ENCODE peak calls at places on chromosomes 16 and 17, in six cellular contexts. V, D, E, K, T and H are unnamed samples.

GRCh38 chr16:11047057-11047456 is 102.7 kb downstream of the CLEC16A start:
- DNase-seq in V (no peak), D (no peak), E (no peak), K (peak; percentile 93), T (no peak), H (peak; percentile 64)

GRCh38 chr17:32323784-32324590 is 18.0 kb downstream of the C17orf75 start:
- DNase-seq in V (no peak), D (no peak), E (peak; percentile 39), K (peak; percentile 31), T (no peak), H (peak; percentile 51)

GRCh38 chr17:72660274-72661092 is 432.0 kb downstream of the SLC39A11 start:
- DNase-seq in V (no peak), D (peak; percentile 64), E (no peak), K (no peak), T (no peak), H (no peak)

GRCh38 chr17:61556224-61557188 is 34.5 kb downstream of the NACA2 start:
- DNase-seq in V (no peak), D (no peak), E (no peak), K (peak; percentile 24), T (no peak), H (no peak)

GRCh38 chr17:67165201-67165600 is 79.8 kb downstream of the HELZ start:
- DNase-seq in V (no peak), D (no peak), E (no peak), K (no peak), T (no peak), H (peak; percentile 48)

GRCh38 chr17:75124819-75125162 is 6.8 kb downstream of the NT5C start:
- DNase-seq in V (no peak), D (no peak), E (no peak), K (no peak), T (no peak), H (no peak)

GRCh38 chr17:29162909-29163341 is 17.3 kb downstream of the MYO18A start:
- DNase-seq in V (no peak), D (no peak), E (no peak), K (no peak), T (no peak), H (no peak)

GRCh38 chr17:82812058-82812457 is 27.8 kb downstream of the ZNF750 start:
- DNase-seq in V (no peak), D (no peak), E (no peak), K (no peak), T (no peak), H (no peak)

GRCh38 chr16:554640-555413 is 5.4 kb upstream of the PRR35 start:
- DNase-seq in V (no peak), D (no peak), E (no peak), K (peak; percentile 52), T (no peak), H (peak; percentile 48)

GRCh38 chr17:3922765-3923164 is 6.5 kb upstream of the P2RX1 start:
- DNase-seq in V (no peak), D (no peak), E (no peak), K (no peak), T (no peak), H (no peak)

GRCh38 chr17:65283704-65284103 is 146.5 kb downstream of the RGS9 start:
- DNase-seq in V (no peak), D (no peak), E (no peak), K (peak; percentile 26), T (no peak), H (no peak)

GRCh38 chr17:2101448-2102257 is 46.8 kb downstream of the HIC1 start:
- DNase-seq in V (peak; percentile 35), D (no peak), E (no peak), K (no peak), T (no peak), H (no peak)

GRCh38 chr17:77631307-77631706 is 327.2 kb upstream of the TNRC6C start:
- DNase-seq in V (no peak), D (no peak), E (no peak), K (no peak), T (no peak), H (no peak)

GRCh38 chr16:87854907-87855683 is 14.2 kb downstream of the SLC7A5 start:
- DNase-seq in V (no peak), D (no peak), E (no peak), K (no peak), T (no peak), H (no peak)

GRCh38 chr16:87854053-87854906 is 15.0 kb downstream of the SLC7A5 start:
- DNase-seq in V (no peak), D (no peak), E (no peak), K (no peak), T (no peak), H (no peak)

GRCh38 chr16:87851141-87851587 is 18.1 kb downstream of the SLC7A5 start:
- DNase-seq in V (peak; percentile 80), D (peak; percentile 51), E (no peak), K (no peak), T (no peak), H (no peak)

GRCh38 chr16:87851601-87852000 is 17.7 kb downstream of the SLC7A5 start:
- DNase-seq in V (peak; percentile 47), D (peak; percentile 75), E (no peak), K (no peak), T (no peak), H (no peak)

DNA sequence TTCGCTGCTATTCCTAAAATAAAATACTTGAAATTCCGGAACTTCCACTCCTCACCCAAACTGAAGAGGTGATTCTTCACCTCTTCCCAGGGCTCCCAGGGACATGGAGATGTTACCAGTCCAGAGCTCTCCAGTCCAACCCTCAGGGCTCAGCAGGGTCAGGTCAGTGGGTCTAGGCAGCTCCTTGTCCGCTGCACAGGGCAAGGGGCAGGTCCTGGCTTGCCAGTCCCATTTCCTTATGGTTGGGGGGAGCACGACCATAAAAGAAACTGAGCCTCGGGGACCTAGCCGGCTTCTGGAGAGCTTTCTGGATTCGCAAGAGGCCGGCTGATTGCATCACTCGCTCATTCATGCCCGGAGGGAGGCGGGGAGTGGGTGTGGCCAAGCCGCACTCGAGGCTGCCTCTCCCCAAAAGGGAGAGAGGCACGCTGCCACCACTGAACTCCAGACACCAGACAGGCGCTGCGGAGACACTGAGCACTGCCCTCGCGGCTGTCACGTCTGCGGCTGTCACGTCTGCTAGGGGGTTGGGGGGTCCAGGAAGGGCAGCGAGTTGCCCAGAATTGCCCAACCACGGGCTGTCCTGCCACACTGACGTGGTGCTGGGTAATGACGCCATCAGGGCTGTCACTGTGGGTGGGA is 15.8 kb downstream of the SLC7A5 start:
- DNase-seq in V (peak; percentile 90), D (peak; percentile 96), E (peak; percentile 61), K (peak; percentile 90), T (peak; percentile 88), H (peak; percentile 94)
- H2BK5ac ChIP-seq in V (peak overlapping the region; percentile 96), D (peak overlapping the region; percentile 97), E (no peak overlapping the region), K (peak overlapping the region; percentile 95), T (no peak overlapping the region), H (peak overlapping the region; percentile 63)

GRCh38 chr16:15891508-15891907 is 3.1 kb upstream of the CEP20 start:
- DNase-seq in V (no peak), D (no peak), E (no peak), K (no peak), T (no peak), H (no peak)

GRCh38 chr16:15885560-15886001 is 2.8 kb downstream of the CEP20 start:
- DNase-seq in V (no peak), D (no peak), E (no peak), K (peak; percentile 58), T (no peak), H (peak; percentile 3)

GRCh38 chr16:15886078-15886477 is 2.3 kb downstream of the CEP20 start:
- DNase-seq in V (no peak), D (no peak), E (no peak), K (no peak), T (no peak), H (no peak)

GRCh38 chr16:15887283-15887682 is 1.1 kb downstream of the CEP20 start:
- DNase-seq in V (no peak), D (no peak), E (no peak), K (no peak), T (no peak), H (peak; percentile 8)

GRCh38 chr16:15888072-15888976 is at the start of gene CEP20:
- DNase-seq in V (peak; percentile 99), D (peak; percentile 99), E (peak; percentile 98), K (peak; percentile 98), T (peak; percentile 100), H (peak; percentile 99)
- H2BK5ac ChIP-seq in V (peak within 1 kb of the TSS; percentile 73), D (peak within 1 kb of the TSS; percentile 63), E (peak within 1 kb of the TSS; percentile 93), K (peak within 1 kb of the TSS; percentile 85), T (no peak within 1 kb of the TSS), H (peak within 1 kb of the TSS; percentile 66)

GRCh38 chr16:49834496-49835009 is 21.4 kb downstream of the ZNF423 start:
- DNase-seq in V (no peak), D (peak; percentile 86), E (no peak), K (no peak), T (no peak), H (peak; percentile 18)

GRCh38 chr16:49830873-49831272 is 25.0 kb downstream of the ZNF423 start:
- DNase-seq in V (no peak), D (no peak), E (no peak), K (no peak), T (no peak), H (no peak)

GRCh38 chr16:49833796-49834195 is 22.1 kb downstream of the ZNF423 start:
- DNase-seq in V (no peak), D (no peak), E (no peak), K (no peak), T (no peak), H (no peak)

GRCh38 chr16:49833055-49833454 is 22.9 kb downstream of the ZNF423 start:
- DNase-seq in V (no peak), D (no peak), E (no peak), K (no peak), T (no peak), H (no peak)

DNA sequence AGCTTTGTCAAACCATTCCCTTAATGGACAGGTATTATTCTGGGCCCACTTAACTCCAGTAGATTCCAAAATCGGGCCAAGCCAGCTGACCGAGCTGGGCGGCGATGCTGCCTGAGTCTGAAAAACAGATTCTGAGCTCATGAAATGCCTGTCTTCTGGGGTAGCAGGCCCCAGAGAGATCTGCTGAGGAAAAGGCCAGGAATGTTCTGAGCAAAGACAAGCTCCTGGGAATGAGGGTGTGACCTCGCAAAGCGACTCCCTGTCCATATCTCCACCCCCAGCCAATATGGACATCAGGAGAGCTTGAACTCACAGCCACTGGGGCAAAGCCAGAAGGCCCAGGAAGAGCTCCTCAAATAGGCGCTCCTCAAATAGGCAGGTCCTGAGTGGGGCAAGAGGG is 23.7 kb downstream of the ZNF423 start:
- DNase-seq in V (no peak), D (no peak), E (no peak), K (no peak), T (no peak), H (no peak)
- H2BK5ac ChIP-seq in V (no peak overlapping the region), D (no peak overlapping the region), E (no peak overlapping the region), K (no peak overlapping the region), T (no peak overlapping the region), H (no peak overlapping the region)

GRCh38 chr17:36825956-36826350 is 111.3 kb upstream of the LHX1 start:
- DNase-seq in V (no peak), D (no peak), E (no peak), K (no peak), T (no peak), H (no peak)
- H2BK5ac ChIP-seq in V (no peak overlapping the region), D (peak overlapping the region; percentile 56), E (no peak overlapping the region), K (no peak overlapping the region), T (no peak overlapping the region), H (no peak overlapping the region)